ENCODE peak calls at places on chromosomes 16 and 17, in seven cellular contexts. D is EL, C is mucosa of gallbladder, T is uterus, J is AG10803, Y is H9, R is lower leg skin. O is an unnamed sample.

GRCh38 chr16:82767808-82768207 is 141.0 kb downstream of the CDH13 start:
- DNase-seq in D (no peak), C (no peak), T (no peak), J (no peak), Y (no peak), R (no peak), O (no peak)

GRCh38 chr16:85514601-85515318 is 98.4 kb upstream of the GSE1 start:
- DNase-seq in D (peak), C (peak), T (peak), J (peak), Y (no peak), R (peak), O (peak)

GRCh38 chr17:11557727-11558452 is 40.4 kb upstream of the DNAH9 start:
- DNase-seq in D (no peak), C (no peak), T (no peak), J (no peak), Y (no peak), R (peak), O (no peak)

GRCh38 chr16:89052824-89053724 is 40.6 kb upstream of the ACSF3 start:
- DNase-seq in D (no peak), C (peak), T (no peak), J (peak), Y (no peak), R (no peak), O (no peak)

GRCh38 chr17:63695889-63696288 is 4.0 kb downstream of the LIMD2 start:
- DNase-seq in D (no peak), C (no peak), T (no peak), J (no peak), Y (no peak), R (no peak), O (no peak)

GRCh38 chr17:67290244-67290993 is 45.4 kb upstream of the HELZ start:
- DNase-seq in D (no peak), C (no peak), T (no peak), J (no peak), Y (no peak), R (no peak), O (no peak)

GRCh38 chr16:86681440-86681838 is 103.1 kb downstream of the FOXL1 start:
- DNase-seq in D (peak), C (no peak), T (no peak), J (no peak), Y (no peak), R (no peak), O (no peak)

GRCh38 chr17:32970281-32970680 is 21.4 kb upstream of the SPACA3 start:
- DNase-seq in D (no peak), C (no peak), T (peak), J (peak), Y (no peak), R (no peak), O (peak)

GRCh38 chr16:75653926-75654325 is 6.4 kb downstream of the TERF2IP start:
- DNase-seq in D (peak), C (no peak), T (no peak), J (peak), Y (no peak), R (no peak), O (no peak)

GRCh38 chr17:48995871-48996695 is 1.1 kb upstream of the IGF2BP1 start:
- DNase-seq in D (peak), C (no peak), T (no peak), J (no peak), Y (peak), R (peak), O (no peak)

GRCh38 chr16:14063618-14064581 is 7.2 kb upstream of the MRTFB start:
- DNase-seq in D (peak), C (no peak), T (no peak), J (no peak), Y (no peak), R (peak), O (no peak)

GRCh38 chr17:82973456-82974135 is 105.8 kb upstream of the METRNL start:
- DNase-seq in D (no peak), C (no peak), T (no peak), J (no peak), Y (peak), R (no peak), O (no peak)